ENCODE peak calls at places on chromosomes 11 and 22, in eight cellular contexts. Z is CD8-positive, alpha-beta memory T cell; V is adrenal gland; S is lung; G is CD8-positive, alpha-beta T cell; F is IMR-90; T is upper lobe of right lung; N is thoracic aorta. O is an unnamed sample. For H3K9me3, the result is how much of the 10 kb centered on the place peaks cover.

GRCh38 chr22:20567993-20568417 is 60.6 kb downstream of the MED15 start:
- DNase-seq in T (peak), N (no peak), Z (no peak), V (peak), G (no peak), F (peak), S (no peak), O (peak)

GRCh38 chr22:37485714-37486223 is 415 bp downstream of the MFNG start:
- DNase-seq in N (no peak), V (no peak), S (no peak), F (no peak), Z (no peak), T (no peak), G (peak), O (peak)

GRCh38 chr11:862028-862703 is 19.5 kb downstream of the TSPAN4 start:
- DNase-seq in G (no peak), S (no peak), V (no peak), F (no peak), T (no peak), N (no peak), Z (no peak), O (no peak)

GRCh38 chr11:1074244-1075221 is at the start of gene MUC2:
- DNase-seq in G (no peak), V (peak), S (no peak), N (no peak), Z (no peak), T (peak), F (no peak), O (peak)

GRCh38 chr11:11243790-11244469 is 109.1 kb downstream of the CSNK2A3 start:
- DNase-seq in Z (peak), G (no peak), F (no peak), N (no peak), T (no peak), S (peak), V (peak), O (peak)

GRCh38 chr11:64413417-64413816 is 54.5 kb downstream of the RPS6KA4 start:
- DNase-seq in G (no peak), T (no peak), V (no peak), Z (no peak), N (no peak), F (no peak), S (no peak), O (no peak)

GRCh38 chr22:17921871-17922821 is 102.2 kb downstream of the MICAL3 start:
- DNase-seq in G (no peak), N (no peak), Z (no peak), T (no peak), V (no peak), F (no peak), S (no peak), O (peak)

GRCh38 chr11:66266378-66267038 is 1.9 kb upstream of the RAB1B start:
- DNase-seq in Z (no peak), G (no peak), N (no peak), T (peak), S (no peak), V (no peak), F (no peak), O (no peak)

GRCh38 chr11:86575208-86575855 is 97.1 kb downstream of the ME3 start:
- DNase-seq in F (peak), Z (no peak), N (no peak), V (peak), G (no peak), S (no peak), T (no peak), O (no peak)

GRCh38 chr11:68549789-68550484 is 89.4 kb downstream of the PPP6R3 start:
- DNase-seq in Z (no peak), F (no peak), V (no peak), G (no peak), T (no peak), S (no peak), N (no peak), O (no peak)

GRCh38 chr11:125287467-125288232 is 123.1 kb downstream of the PKNOX2 start:
- DNase-seq in S (no peak), F (peak), Z (no peak), G (no peak), V (peak), N (no peak), T (no peak), O (no peak)

DNA sequence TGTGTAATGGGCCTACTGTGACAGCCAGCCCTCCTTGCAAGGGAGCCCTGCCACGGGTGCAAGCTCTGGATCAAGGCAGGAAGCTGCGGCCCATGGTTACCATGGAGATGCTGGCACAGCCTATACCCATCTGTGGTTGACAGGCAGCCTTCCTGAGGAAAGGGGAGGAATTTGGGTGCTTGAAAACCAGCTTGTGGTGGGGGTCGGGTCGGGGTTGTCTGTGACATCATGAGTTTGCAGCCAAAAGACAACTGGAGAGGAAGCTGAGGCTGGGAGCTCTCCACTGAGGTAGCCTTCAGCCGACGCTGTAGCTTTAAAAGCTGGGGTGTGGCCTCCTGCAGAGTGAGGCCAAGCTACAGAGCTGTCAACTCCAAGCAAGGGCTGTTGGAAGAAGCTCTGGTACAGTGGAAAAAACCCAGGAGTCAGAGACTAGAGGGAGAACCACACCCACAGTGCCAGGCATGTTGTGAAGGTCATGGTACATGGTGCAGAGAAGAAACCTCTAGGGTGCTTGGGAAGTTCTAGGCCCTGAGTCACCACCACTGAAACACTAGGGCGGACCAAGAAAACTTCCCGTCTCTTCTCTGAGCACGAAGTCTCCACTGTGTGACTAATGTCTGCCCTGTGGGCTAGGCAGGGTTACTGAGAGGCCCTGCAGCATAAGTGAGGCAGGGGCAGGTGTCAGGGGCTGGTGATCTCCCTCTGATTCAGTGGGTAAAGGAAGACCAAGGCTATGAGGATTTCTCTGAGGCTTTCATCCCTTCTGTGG is 10.8 kb upstream of the LDHA start:
- DNase-seq in V (peak), F (peak), T (peak), G (peak), Z (peak), S (peak), N (peak), O (peak)
- H3K4me3 ChIP-seq in V (no peak), F (no peak), T (no peak), G (peak), Z (peak), S (no peak), N (peak), O (no peak)

GRCh38 chr22:47301820-47302475 is 539.5 kb downstream of the TBC1D22A start:
- DNase-seq in G (no peak), Z (no peak), F (no peak), V (no peak), N (no peak), T (no peak), S (no peak), O (peak)

GRCh38 chr22:47304191-47304831 is 541.9 kb downstream of the TBC1D22A start:
- DNase-seq in N (no peak), F (no peak), V (no peak), S (no peak), Z (no peak), T (peak), G (no peak), O (peak)

GRCh38 chr22:47307326-47307725 is 544.9 kb downstream of the TBC1D22A start:
- DNase-seq in T (no peak), F (peak), S (no peak), G (no peak), N (no peak), Z (no peak), V (no peak), O (no peak)

GRCh38 chr22:47303161-47303890 is 540.9 kb downstream of the TBC1D22A start:
- DNase-seq in S (no peak), G (no peak), N (no peak), V (no peak), Z (no peak), F (no peak), T (no peak), O (no peak)

GRCh38 chr22:47304854-47305253 is 542.4 kb downstream of the TBC1D22A start:
- DNase-seq in T (no peak), S (no peak), V (no peak), F (no peak), G (no peak), N (no peak), Z (no peak), O (no peak)
- H3K9me3 ChIP-seq in T (under half), S (under half), V (under half), F (under half), G (under half), N (under half), Z (under half), O (under half)

GRCh38 chr11:3378426-3379423 is at the start of gene ZNF195:
- DNase-seq in N (peak), S (peak), T (peak), G (peak), F (peak), V (peak), Z (peak), O (peak)

GRCh38 chr11:3380706-3381570 is 2.0 kb upstream of the ZNF195 start:
- DNase-seq in N (no peak), G (no peak), V (no peak), F (no peak), T (no peak), Z (no peak), S (no peak), O (no peak)

GRCh38 chr11:3382613-3383275 is 3.8 kb upstream of the ZNF195 start:
- DNase-seq in G (no peak), V (no peak), F (no peak), S (no peak), Z (no peak), T (no peak), N (no peak), O (no peak)

DNA sequence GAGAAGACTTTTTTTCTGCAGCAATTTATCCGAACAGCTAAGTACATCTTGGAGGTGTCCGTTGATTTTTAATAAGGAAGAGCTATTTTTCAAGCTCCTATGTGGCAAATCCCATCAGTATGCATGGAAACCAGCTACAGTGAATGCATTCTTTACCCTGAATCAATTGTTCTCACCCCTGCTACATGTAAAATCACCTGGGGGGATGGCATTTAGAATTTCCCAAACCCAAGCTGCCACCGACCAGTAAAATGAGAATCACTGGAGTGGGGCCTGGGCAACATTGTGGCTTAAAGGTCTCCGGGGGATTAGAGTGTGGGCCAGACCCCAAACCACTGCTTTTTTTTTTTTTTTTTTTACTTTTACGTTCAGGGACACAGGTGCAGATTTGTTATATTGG is 2.8 kb upstream of the ZNF195 start:
- DNase-seq in N (no peak), V (no peak), G (no peak), Z (no peak), F (no peak), T (no peak), S (no peak), O (no peak)
- H3K4me3 ChIP-seq in N (no peak), V (no peak), G (no peak), Z (no peak), F (no peak), T (no peak), S (no peak), O (no peak)

GRCh38 chr11:35145249-35145648 is 6.3 kb downstream of the CD44 start:
- DNase-seq in V (no peak), G (peak), S (no peak), F (peak), N (no peak), Z (peak), T (no peak), O (no peak)

GRCh38 chr11:35147273-35147672 is 8.3 kb downstream of the CD44 start:
- DNase-seq in G (no peak), S (no peak), V (no peak), Z (no peak), T (no peak), N (no peak), F (no peak), O (no peak)

GRCh38 chr11:35146711-35147110 is 7.7 kb downstream of the CD44 start:
- DNase-seq in V (no peak), T (no peak), N (no peak), F (peak), G (no peak), Z (no peak), S (no peak), O (no peak)

GRCh38 chr11:35146074-35146521 is 7.1 kb downstream of the CD44 start:
- DNase-seq in N (no peak), Z (peak), V (no peak), F (no peak), G (peak), T (no peak), S (no peak), O (peak)

DNA sequence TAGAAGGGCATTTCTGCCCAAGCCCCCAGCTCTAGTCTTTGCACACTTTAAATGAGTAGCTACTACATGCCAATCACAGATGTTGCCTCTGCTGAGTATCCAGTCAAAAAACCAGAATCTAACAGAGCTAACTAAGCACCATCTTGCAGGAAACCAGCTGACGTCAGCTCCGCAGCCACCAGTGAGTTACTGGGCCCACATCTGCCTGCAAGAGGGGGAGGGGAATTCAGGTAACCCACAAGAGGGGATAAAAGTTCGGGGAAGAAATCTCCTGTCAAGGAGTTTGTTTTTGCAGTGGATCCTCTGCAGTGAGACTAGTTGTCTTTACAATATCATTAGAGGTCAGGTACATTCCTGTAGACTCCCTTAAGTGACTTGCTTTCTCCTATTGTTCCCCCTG is 9.2 kb downstream of the CD44 start:
- DNase-seq in V (no peak), G (peak), Z (no peak), T (no peak), F (no peak), S (no peak), N (no peak), O (peak)
- H3K9me3 ChIP-seq in V (under half), G (under half), Z (under half), T (under half), F (under half), S (under half), N (under half), O (under half)

GRCh38 chr22:36328635-36329216 is 59.0 kb downstream of the MYH9 start:
- DNase-seq in G (peak), Z (peak), T (no peak), V (peak), N (peak), F (peak), S (peak), O (peak)
- H3K4me3 ChIP-seq in G (peak), Z (peak), T (peak), V (no peak), N (peak), F (no peak), S (no peak), O (no peak)

DNA sequence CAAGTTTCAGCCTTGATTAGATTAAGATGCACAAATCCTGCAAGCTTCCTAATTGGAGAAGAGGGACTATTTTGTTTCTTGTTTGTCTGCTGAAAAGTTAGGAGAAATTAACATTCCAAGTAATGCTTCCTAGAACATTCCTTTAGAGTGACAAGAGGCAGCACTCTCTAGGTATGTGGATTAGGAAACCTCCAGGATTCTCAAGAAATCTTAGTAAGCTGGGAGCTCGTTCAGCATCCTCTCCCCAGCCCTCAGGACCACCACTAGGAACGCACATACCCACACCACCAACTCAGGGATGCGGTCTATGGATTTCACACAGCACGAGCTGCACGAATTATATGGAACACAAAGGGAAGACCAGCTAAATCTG is 52.9 kb downstream of the NCAPD3 start:
- DNase-seq in F (peak), S (no peak), Z (no peak), T (no peak), N (no peak), G (no peak), V (no peak), O (no peak)
- H3K9me3 ChIP-seq in F (under half), S (under half), Z (under half), T (under half), N (under half), G (under half), V (under half), O (under half)

DNA sequence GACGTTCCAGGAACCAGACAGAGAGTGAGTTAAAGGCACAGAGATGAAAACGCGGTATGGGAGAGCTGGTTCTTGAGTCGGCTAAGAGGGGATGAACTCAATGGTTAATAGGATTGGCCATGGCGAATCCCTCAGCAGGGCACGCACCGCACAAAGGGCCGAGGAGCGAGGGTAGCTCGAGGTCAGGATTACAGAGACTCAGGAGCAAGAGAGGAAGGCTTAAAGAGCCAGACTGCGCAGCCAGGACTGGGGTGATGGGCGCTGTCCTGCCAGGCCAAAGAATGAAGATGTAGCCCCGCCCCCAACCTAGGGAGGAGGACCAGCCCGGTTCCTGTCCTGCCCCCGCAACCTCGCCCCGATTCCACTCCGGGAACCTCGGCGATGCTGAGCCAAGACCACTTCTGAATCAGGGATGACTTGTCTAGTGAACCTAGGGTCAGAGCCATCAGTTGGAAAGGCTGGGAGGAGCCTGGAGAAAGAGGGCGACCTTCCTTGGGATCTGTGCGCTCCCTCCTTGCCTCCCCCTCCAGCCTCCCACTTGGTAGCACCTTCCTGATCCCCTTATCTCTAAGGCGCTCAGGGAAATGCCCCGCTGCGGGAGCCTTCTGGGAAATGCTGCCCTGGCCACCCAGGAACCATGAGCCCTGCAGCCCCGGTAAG is at the start of gene PLEKHB1:
- DNase-seq in G (no peak), V (no peak), S (no peak), N (no peak), T (no peak), Z (no peak), F (no peak), O (no peak)
- H3K4me3 ChIP-seq in G (peak), V (no peak), S (no peak), N (peak), T (peak), Z (no peak), F (no peak), O (peak)

GRCh38 chr22:32206774-32207758 is 2.2 kb upstream of the RFPL2 start:
- DNase-seq in S (no peak), V (no peak), T (no peak), F (no peak), Z (peak), G (no peak), N (no peak), O (peak)
- H3K9me3 ChIP-seq in S (under half), V (under half), T (under half), F (under half), Z (under half), G (under half), N (under half), O (under half)

O was measured in Peyer's patch.